ENCODE peak calls at places on chromosomes 12 and 14, in four cellular contexts. Y is HS-5; Z is NCI-H774; A is activated T-cell treated with anti-CD3 and anti-CD28 coated beads, Interleukin-2, amount 50 U/mL, for 1 hour. F is an unnamed sample.

GRCh38 chr12:43836455-43836989 is 641 bp downstream of the TMEM117 start:
- DNase-seq in Y (no peak), A (no peak), Z (no peak), F (peak)

GRCh38 chr12:27616356-27617150 is 79.7 kb upstream of the REP15 start:
- DNase-seq in Z (no peak), A (no peak), Y (no peak), F (no peak)

GRCh38 chr12:79115743-79116142 is 251.2 kb downstream of the SYT1 start:
- DNase-seq in Y (no peak), Z (no peak), A (no peak), F (no peak)

GRCh38 chr14:27367345-27367744 is 769.5 kb upstream of the NOVA1 start:
- DNase-seq in Z (no peak), A (no peak), Y (no peak), F (no peak)

GRCh38 chr12:96048392-96048969 is 13.1 kb upstream of the LTA4H start:
- DNase-seq in Z (peak), Y (no peak), A (no peak), F (no peak)

GRCh38 chr12:116922194-116922897 is 11.6 kb downstream of the FBXW8 start:
- DNase-seq in Z (no peak), A (no peak), Y (no peak), F (no peak)

GRCh38 chr14:23349156-23349845 is 3.4 kb downstream of the SLC22A17 start:
- DNase-seq in A (no peak), Z (no peak), Y (no peak), F (no peak)

GRCh38 chr12:122740351-122740750 is 9.7 kb upstream of the HCAR1 start:
- DNase-seq in Z (no peak), Y (no peak), A (no peak), F (no peak)

GRCh38 chr12:100279612-100280244 is 12.8 kb downstream of the SCYL2 start:
- DNase-seq in Z (no peak), A (no peak), Y (no peak), F (no peak)

GRCh38 chr14:45610303-45610702 is 357.3 kb upstream of the MIS18BP1 start:
- DNase-seq in A (no peak), Z (peak), Y (peak), F (no peak)

GRCh38 chr12:131347732-131348131 is 363.2 kb upstream of the SFSWAP start:
- DNase-seq in Y (no peak), A (no peak), Z (no peak), F (no peak)

GRCh38 chr12:32847287-32847686 is 49.3 kb downstream of the PKP2 start:
- DNase-seq in Z (no peak), A (no peak), Y (no peak), F (no peak)

GRCh38 chr12:13347241-13348043 is 150.9 kb downstream of the EMP1 start:
- DNase-seq in Y (peak), A (no peak), Z (no peak), F (no peak)

GRCh38 chr12:44286821-44287220 is 450.9 kb downstream of the TMEM117 start:
- DNase-seq in Z (no peak), Y (no peak), A (no peak), F (no peak)

GRCh38 chr12:51951843-51952722 is 584 bp downstream of the ACVR1B start:
- DNase-seq in Z (no peak), Y (no peak), A (peak), F (no peak)

GRCh38 chr12:51797301-51797700 is 51.2 kb downstream of the FIGNL2 start:
- DNase-seq in Y (no peak), A (no peak), Z (no peak), F (no peak)

GRCh38 chr12:56629459-56630179 is 507 bp downstream of the BAZ2A start:
- DNase-seq in A (peak), Z (no peak), Y (no peak), F (no peak)

GRCh38 chr12:51407604-51408003 is 16.4 kb upstream of the GALNT6 start:
- DNase-seq in Z (no peak), Y (no peak), A (no peak), F (no peak)

GRCh38 chr14:71243697-71244096 is 336.4 kb downstream of the PCNX1 start:
- DNase-seq in A (no peak), Z (no peak), Y (no peak), F (no peak)

GRCh38 chr14:74599201-74599809 is 12.7 kb downstream of the LTBP2 start:
- DNase-seq in Z (no peak), A (no peak), Y (no peak), F (no peak)

GRCh38 chr14:90819734-90820393 is 3.6 kb upstream of the TTC7B start:
- DNase-seq in Y (no peak), A (no peak), Z (no peak), F (no peak)

GRCh38 chr12:110846615-110847566 is at the start of gene CCDC63:
- DNase-seq in Y (no peak), A (peak), Z (peak), F (peak)

GRCh38 chr14:34971801-34972200 is 11.0 kb upstream of the SRP54 start:
- DNase-seq in A (no peak), Z (no peak), Y (no peak), F (no peak)

GRCh38 chr14:30129795-30130194 is 202.1 kb upstream of the PRKD1 start:
- DNase-seq in A (no peak), Z (no peak), Y (no peak), F (no peak)

GRCh38 chr12:8554451-8555195 is 13.9 kb upstream of the CLEC4E start:
- DNase-seq in A (no peak), Y (peak), Z (no peak), F (no peak)

GRCh38 chr12:2681426-2682205 is 113.2 kb upstream of the FKBP4 start:
- DNase-seq in Y (no peak), A (no peak), Z (no peak), F (no peak)

GRCh38 chr14:59187802-59188460 is 536 bp upstream of the DAAM1 start:
- DNase-seq in Y (no peak), Z (no peak), A (no peak), F (peak)

F was measured in T-helper 1 cell.